ENCODE peak calls at places on chromosomes 7 and 10, in four cellular contexts. One of them, this sample, is unnamed.
A peak's percentile ranks its signal among the peaks of the same experiment; 100 is the strongest.

GRCh38 chr7:108331971-108332370 is 124.3 kb downstream of the NRCAM start:
- DNase-seq in A673: no peak
- DNase-seq in hepatocyte: no peak
- DNase-seq in esophagus squamous epithelium: no peak
- DNase-seq in this sample: no peak

GRCh38 chr10:79387974-79388850 is 40.9 kb downstream of the PPIF start:
- DNase-seq in A673: no peak
- DNase-seq in hepatocyte: no peak
- DNase-seq in esophagus squamous epithelium: no peak
- DNase-seq in this sample: peak; percentile 12

GRCh38 chr10:7538970-7539694 is 127.6 kb downstream of the ITIH5 start:
- DNase-seq in A673: no peak
- DNase-seq in hepatocyte: no peak
- DNase-seq in esophagus squamous epithelium: no peak
- DNase-seq in this sample: no peak

GRCh38 chr10:116974442-116975005 is 30.5 kb downstream of the SHTN1 start:
- DNase-seq in A673: peak; percentile 91
- DNase-seq in hepatocyte: no peak
- DNase-seq in esophagus squamous epithelium: no peak
- DNase-seq in this sample: no peak

GRCh38 chr7:127532151-127532550 is 53.2 kb downstream of the GCC1 start:
- DNase-seq in A673: peak; percentile 33
- DNase-seq in hepatocyte: peak; percentile 15
- DNase-seq in esophagus squamous epithelium: no peak
- DNase-seq in this sample: no peak

GRCh38 chr7:132190683-132191082 is 385.6 kb downstream of the PLXNA4 start:
- DNase-seq in A673: no peak
- DNase-seq in hepatocyte: no peak
- DNase-seq in esophagus squamous epithelium: no peak
- DNase-seq in this sample: no peak

GRCh38 chr7:95632609-95633008 is 36.3 kb upstream of the PDK4 start:
- DNase-seq in A673: no peak
- DNase-seq in hepatocyte: no peak
- DNase-seq in esophagus squamous epithelium: no peak
- DNase-seq in this sample: no peak

GRCh38 chr7:14507617-14508016 is 394.9 kb downstream of the DGKB start:
- DNase-seq in A673: peak; percentile 8
- DNase-seq in hepatocyte: no peak
- DNase-seq in esophagus squamous epithelium: no peak
- DNase-seq in this sample: no peak

GRCh38 chr7:137164251-137164650 is 179.3 kb downstream of the PTN start:
- DNase-seq in A673: no peak
- DNase-seq in hepatocyte: no peak
- DNase-seq in esophagus squamous epithelium: no peak
- DNase-seq in this sample: peak; percentile 67

GRCh38 chr7:2478387-2478760 is 2.2 kb upstream of the GRIFIN start:
- DNase-seq in A673: no peak
- DNase-seq in hepatocyte: no peak
- DNase-seq in esophagus squamous epithelium: no peak
- DNase-seq in this sample: no peak

GRCh38 chr10:52249850-52250395 is 64.2 kb upstream of the DKK1 start:
- DNase-seq in A673: no peak
- DNase-seq in hepatocyte: no peak
- DNase-seq in esophagus squamous epithelium: no peak
- DNase-seq in this sample: no peak

GRCh38 chr10:114631678-114632417 is 26.2 kb downstream of the ABLIM1 start:
- DNase-seq in A673: peak; percentile 48
- DNase-seq in hepatocyte: peak; percentile 85
- DNase-seq in esophagus squamous epithelium: no peak
- DNase-seq in this sample: peak; percentile 90

GRCh38 chr7:47786557-47787248 is 161.6 kb downstream of the PKD1L1 start:
- DNase-seq in A673: peak; percentile 66
- DNase-seq in hepatocyte: peak; percentile 89
- DNase-seq in esophagus squamous epithelium: no peak
- DNase-seq in this sample: no peak
- H3K27ac ChIP-seq in A673: no peak overlapping the region
- H3K27ac ChIP-seq in hepatocyte: peak overlapping the region; percentile 90
- H3K27ac ChIP-seq in esophagus squamous epithelium: peak overlapping the region; percentile 49
- H3K27ac ChIP-seq in this sample: peak overlapping the region; percentile 14

DNA sequence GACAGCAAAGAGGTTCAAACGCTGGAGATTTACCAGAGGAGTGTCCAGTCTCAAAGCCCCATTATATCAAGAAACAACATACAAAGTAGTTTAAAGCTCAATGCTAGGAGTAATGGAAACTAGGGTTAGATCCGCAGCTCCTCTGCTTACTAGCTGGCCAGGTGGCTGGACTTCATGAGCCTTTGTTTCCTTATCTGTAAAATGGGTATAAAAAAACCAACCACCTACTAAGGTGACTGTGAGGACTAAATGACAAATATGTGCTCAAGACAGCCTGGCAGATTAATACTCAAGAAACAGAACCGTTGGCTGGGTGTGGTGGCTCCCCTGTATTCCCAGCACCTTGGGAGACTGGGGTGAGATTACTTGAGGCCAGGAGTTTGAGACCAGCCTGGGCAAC is 5.8 kb upstream of the RBM20 start:
- DNase-seq in A673: no peak
- DNase-seq in hepatocyte: no peak
- DNase-seq in esophagus squamous epithelium: no peak
- DNase-seq in this sample: no peak
- H3K27ac ChIP-seq in A673: no peak overlapping the region
- H3K27ac ChIP-seq in hepatocyte: no peak overlapping the region
- H3K27ac ChIP-seq in esophagus squamous epithelium: no peak overlapping the region
- H3K27ac ChIP-seq in this sample: no peak overlapping the region

DNA sequence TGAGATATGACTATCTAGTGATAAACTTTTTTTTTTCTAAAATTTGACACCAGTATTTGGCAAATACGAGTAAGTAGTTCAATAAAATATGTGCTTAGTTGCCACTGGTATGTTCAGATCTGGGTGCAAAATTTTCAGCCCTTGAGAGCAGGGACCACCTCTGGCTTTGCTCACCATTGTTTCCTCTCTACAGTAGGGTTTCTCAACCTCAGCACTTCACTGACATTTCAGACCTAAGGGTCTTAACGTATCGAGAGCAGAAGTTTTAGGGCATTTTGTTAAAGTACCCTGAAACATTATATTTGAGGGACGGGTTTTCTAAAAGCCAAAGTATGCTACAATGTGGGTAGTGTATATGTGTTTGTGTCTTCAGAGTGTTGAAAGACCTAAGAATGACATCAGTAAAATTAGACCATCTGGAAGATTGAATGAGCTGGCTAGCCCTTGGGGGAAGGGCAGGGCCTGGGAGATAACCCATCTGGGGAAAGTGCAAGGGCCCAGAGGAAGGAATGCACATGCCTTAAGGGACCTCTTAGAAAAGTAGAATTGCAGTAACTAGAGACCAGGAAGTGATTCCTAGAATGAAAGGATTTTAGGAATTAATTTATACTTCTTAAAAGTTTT is 11.8 kb downstream of the BZW2 start:
- DNase-seq in A673: peak; percentile 67
- DNase-seq in hepatocyte: peak; percentile 70
- DNase-seq in esophagus squamous epithelium: no peak
- DNase-seq in this sample: no peak
- H3K27ac ChIP-seq in A673: peak overlapping the region; percentile 8
- H3K27ac ChIP-seq in hepatocyte: peak overlapping the region; percentile 81
- H3K27ac ChIP-seq in esophagus squamous epithelium: no peak overlapping the region
- H3K27ac ChIP-seq in this sample: no peak overlapping the region

GRCh38 chr10:26890956-26891355 is 30.2 kb upstream of the ABI1 start:
- DNase-seq in A673: peak; percentile 90
- DNase-seq in hepatocyte: peak; percentile 75
- DNase-seq in esophagus squamous epithelium: no peak
- DNase-seq in this sample: no peak
- H3K27ac ChIP-seq in A673: no peak overlapping the region
- H3K27ac ChIP-seq in hepatocyte: no peak overlapping the region
- H3K27ac ChIP-seq in esophagus squamous epithelium: no peak overlapping the region
- H3K27ac ChIP-seq in this sample: no peak overlapping the region

This sample was measured in upper lobe of left lung.